ENCODE peak calls at places on chromosomes 1 and 21, in six cellular contexts. Z, X, H, O, F and Q are unnamed samples.

GRCh38 chr21:33036430-33037162 is 10.9 kb downstream of the OLIG2 start:
- DNase-seq in Z (no peak), H (peak), X (no peak), O (no peak), F (peak), Q (no peak)

GRCh38 chr21:32687946-32688345 is 39.9 kb downstream of the SYNJ1 start:
- DNase-seq in H (no peak), X (no peak), F (peak), O (no peak), Z (no peak), Q (no peak)

GRCh38 chr1:53473463-53473862 is 14.3 kb downstream of the DMRTB1 start:
- DNase-seq in O (no peak), X (no peak), H (no peak), F (no peak), Z (no peak), Q (no peak)

GRCh38 chr1:71002706-71003105 is 44.9 kb downstream of the PTGER3 start:
- DNase-seq in H (no peak), X (no peak), F (no peak), Z (no peak), O (no peak), Q (no peak)

GRCh38 chr1:25695066-25695990 is 78.7 kb downstream of the MAN1C1 start:
- DNase-seq in X (no peak), F (peak), H (no peak), Z (no peak), O (peak), Q (no peak)

GRCh38 chr21:17370750-17371325 is 142.0 kb upstream of the CXADR start:
- DNase-seq in Z (no peak), F (no peak), H (no peak), X (no peak), O (no peak), Q (no peak)

GRCh38 chr1:101002551-101002950 is 23.0 kb downstream of the DPH5 start:
- DNase-seq in F (peak), Z (no peak), H (no peak), X (no peak), O (no peak), Q (no peak)

GRCh38 chr1:10510520-10511493 is 36.1 kb downstream of the PEX14 start:
- DNase-seq in O (no peak), Z (peak), H (no peak), F (peak), X (peak), Q (no peak)

GRCh38 chr1:39214021-39214713 is 9.7 kb downstream of the MACF1 start:
- DNase-seq in Z (no peak), O (peak), H (no peak), F (peak), X (no peak), Q (no peak)
- TF ChIP-seq POLR2AphosphoS5 in Z (no peak), O (no peak), H (no peak), F (no peak), X (no peak), Q (no peak)

GRCh38 chr1:178024504-178024903 is 54.6 kb upstream of the SEC16B start:
- DNase-seq in F (no peak), H (no peak), Z (no peak), X (no peak), O (no peak), Q (no peak)

GRCh38 chr1:178021955-178022354 is 52.1 kb upstream of the SEC16B start:
- DNase-seq in O (peak), Z (no peak), X (no peak), H (no peak), F (no peak), Q (no peak)

GRCh38 chr1:178023181-178023618 is 53.3 kb upstream of the SEC16B start:
- DNase-seq in F (no peak), O (peak), X (no peak), H (no peak), Z (no peak), Q (no peak)

GRCh38 chr1:178028973-178029481 is 59.2 kb upstream of the SEC16B start:
- DNase-seq in H (no peak), F (no peak), Z (no peak), O (no peak), X (no peak), Q (no peak)

GRCh38 chr1:178025613-178026356 is 55.9 kb upstream of the SEC16B start:
- DNase-seq in Z (no peak), X (no peak), H (no peak), O (no peak), F (no peak), Q (no peak)
- H3K9ac ChIP-seq in Z (no peak), X (no peak), H (no peak), O (no peak), F (no peak), Q (no peak)

GRCh38 chr1:18928985-18929384 is 26.6 kb upstream of the ALDH4A1 start:
- DNase-seq in O (no peak), F (no peak), Z (no peak), H (no peak), X (no peak), Q (no peak)

GRCh38 chr1:18928406-18928805 is 26.1 kb upstream of the ALDH4A1 start:
- DNase-seq in X (no peak), F (no peak), Z (no peak), O (no peak), H (no peak), Q (no peak)

GRCh38 chr1:18927082-18927653 is 24.8 kb upstream of the ALDH4A1 start:
- DNase-seq in H (no peak), O (no peak), Z (no peak), X (no peak), F (no peak), Q (no peak)

GRCh38 chr1:18926315-18927081 is 24.1 kb upstream of the ALDH4A1 start:
- DNase-seq in F (peak), Z (peak), H (no peak), O (no peak), X (peak), Q (no peak)

GRCh38 chr1:18927654-18928272 is 25.4 kb upstream of the ALDH4A1 start:
- DNase-seq in X (no peak), Z (no peak), O (no peak), F (peak), H (no peak), Q (no peak)
- TF ChIP-seq POLR2AphosphoS5 in X (no peak), Z (no peak), O (no peak), F (peak), H (no peak), Q (no peak)

GRCh38 chr1:55546553-55546952 is 331.4 kb upstream of the USP24 start:
- DNase-seq in X (no peak), F (no peak), Z (no peak), H (no peak), O (no peak), Q (no peak)

GRCh38 chr1:55541296-55541695 is 326.1 kb upstream of the USP24 start:
- DNase-seq in F (no peak), Z (no peak), O (no peak), X (no peak), H (no peak), Q (no peak)

GRCh38 chr1:55539652-55540512 is 324.7 kb upstream of the USP24 start:
- DNase-seq in X (no peak), F (no peak), H (no peak), O (no peak), Z (no peak), Q (no peak)

GRCh38 chr1:55544826-55545225 is 329.7 kb upstream of the USP24 start:
- DNase-seq in F (no peak), X (no peak), O (no peak), H (no peak), Z (no peak), Q (no peak)

DNA sequence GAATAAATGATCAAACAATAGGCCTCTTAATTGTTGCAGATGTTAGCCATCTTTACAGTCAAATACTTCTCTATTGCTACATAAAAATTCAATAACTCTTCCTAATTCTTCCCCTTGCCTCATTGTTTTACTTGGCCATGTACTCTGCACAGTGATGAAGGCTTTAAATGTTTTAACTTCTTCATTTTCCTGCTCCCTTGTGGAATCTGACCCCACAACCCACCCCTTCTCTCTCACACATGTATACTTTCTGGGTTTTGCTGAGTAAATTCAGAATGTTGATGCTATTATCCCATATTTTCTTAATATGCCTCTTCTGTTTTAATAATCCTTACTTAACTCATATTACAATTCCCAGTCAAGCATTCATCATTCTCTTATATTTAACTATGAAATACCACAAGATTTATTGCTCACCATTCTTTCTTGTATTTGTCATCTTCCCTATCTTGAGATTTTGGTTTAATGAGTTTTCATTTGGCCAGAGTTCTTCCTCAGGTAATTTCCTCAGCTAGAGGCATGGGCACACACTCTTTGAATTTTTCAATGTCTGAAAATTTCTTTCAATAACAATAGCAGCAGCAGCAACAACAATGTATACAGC is 327.8 kb upstream of the USP24 start:
- DNase-seq in F (no peak), H (no peak), X (no peak), Z (no peak), O (no peak), Q (no peak)
- H3K9ac ChIP-seq in F (no peak), H (no peak), X (no peak), Z (no peak), O (no peak), Q (no peak)

GRCh38 chr1:200896571-200897187 is 2.0 kb downstream of the INAVA start:
- DNase-seq in O (peak), Z (no peak), F (no peak), X (peak), H (no peak), Q (no peak)
- TF ChIP-seq POLR2AphosphoS5 in O (no peak), Z (no peak), F (no peak), X (peak), H (no peak), Q (no peak)

GRCh38 chr1:44808938-44809917 is 905 bp downstream of the BTBD19 start:
- DNase-seq in H (no peak), F (peak), X (no peak), O (peak), Z (peak), Q (no peak)

GRCh38 chr1:44810101-44810761 is 1.9 kb downstream of the BTBD19 start:
- DNase-seq in F (peak), O (no peak), X (no peak), Z (peak), H (no peak), Q (no peak)

GRCh38 chr1:44811234-44811633 is 2.9 kb downstream of the BTBD19 start:
- DNase-seq in Z (no peak), X (no peak), H (no peak), O (no peak), F (peak), Q (no peak)

GRCh38 chr1:44811714-44812151 is 3.4 kb downstream of the BTBD19 start:
- DNase-seq in Z (no peak), F (peak), H (no peak), X (no peak), O (no peak), Q (no peak)

DNA sequence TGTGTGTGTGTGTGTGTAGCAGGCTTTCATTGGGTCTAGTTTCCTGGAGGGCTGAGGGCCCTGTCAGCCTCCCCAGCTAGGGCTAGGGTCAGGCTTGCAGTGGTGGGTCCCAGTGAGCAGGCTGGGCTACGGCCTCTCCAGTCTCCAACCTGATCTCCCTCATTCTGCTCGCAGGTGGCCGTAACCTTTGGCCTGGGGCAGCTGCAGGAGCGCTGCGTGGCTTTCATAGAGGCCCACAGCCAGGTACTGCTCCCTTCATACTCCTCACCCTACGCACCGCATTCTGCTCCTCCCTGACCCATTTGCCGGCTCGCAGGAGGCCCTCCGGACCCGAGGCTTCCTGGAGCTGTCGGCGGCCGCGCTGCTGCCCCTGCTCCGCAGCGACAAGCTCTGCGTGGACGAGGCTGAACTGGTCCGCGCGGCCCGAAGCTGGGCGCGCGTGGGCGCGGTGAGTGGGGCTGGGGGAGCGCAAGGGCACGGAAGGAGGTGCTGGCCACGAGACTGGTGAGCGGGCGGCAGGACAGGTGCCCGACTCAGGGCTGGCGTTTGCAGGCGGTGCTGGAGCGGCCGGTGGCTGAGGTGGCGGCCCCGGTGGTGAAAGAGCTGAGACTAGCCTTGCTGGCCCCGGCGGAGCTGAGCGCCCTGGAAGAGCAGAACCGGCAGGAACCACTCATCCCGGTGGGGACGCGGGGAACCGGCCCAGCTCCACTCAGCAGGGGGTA is 4.7 kb downstream of the BTBD19 start:
- DNase-seq in Z (no peak), H (peak), X (no peak), F (no peak), O (no peak), Q (no peak)
- H3K9ac ChIP-seq in Z (no peak), H (peak), X (no peak), F (no peak), O (no peak), Q (no peak)

DNA sequence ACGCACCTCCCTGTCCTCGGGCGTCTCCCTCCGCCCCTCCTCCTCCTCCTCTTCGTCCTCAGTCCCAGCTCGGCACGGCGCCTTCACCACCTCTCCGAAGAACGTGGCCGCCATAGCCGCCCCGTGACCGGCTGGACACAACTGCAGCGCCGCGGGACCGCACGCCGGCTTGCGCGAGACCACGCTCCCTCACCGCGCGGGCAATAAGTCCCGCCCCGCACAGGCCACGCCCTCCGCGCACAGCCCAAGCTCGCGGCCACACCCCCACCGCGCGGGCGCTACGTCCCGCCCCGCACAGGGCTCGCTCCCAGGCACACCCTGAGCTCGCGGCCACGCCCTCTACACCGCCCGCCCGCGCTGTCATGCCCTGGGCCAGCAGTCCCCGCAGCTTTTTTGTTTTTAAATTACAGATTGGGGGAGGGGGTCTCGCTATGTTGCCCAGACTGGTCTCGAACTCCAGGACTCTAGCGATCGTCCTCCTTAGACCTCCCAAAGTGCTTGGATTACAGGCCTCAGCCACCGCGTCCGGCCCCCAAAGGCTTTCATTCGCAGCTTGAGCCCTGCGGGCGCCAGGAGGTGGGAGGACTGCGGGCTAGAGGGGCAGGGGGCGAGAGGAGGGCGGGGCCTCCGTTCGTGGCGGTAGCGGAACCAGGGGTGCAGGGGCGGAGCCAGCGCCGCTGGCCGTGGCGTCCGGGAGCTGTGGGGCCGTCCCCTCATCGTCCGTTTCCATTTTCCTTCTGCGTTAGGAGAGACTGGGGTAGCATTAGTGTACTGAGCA is at the start of gene PSMG1:
- DNase-seq in H (peak), F (peak), O (peak), X (peak), Z (peak), Q (peak)
- TF ChIP-seq POLR2AphosphoS5 in H (peak), F (peak), O (peak), X (peak), Z (peak), Q (peak)

GRCh38 chr1:24373044-24373443 is 40.5 kb downstream of the STPG1 start:
- DNase-seq in H (no peak), Z (no peak), F (no peak), O (no peak), X (no peak), Q (no peak)
- H3K9ac ChIP-seq in H (no peak), Z (no peak), F (no peak), O (no peak), X (no peak), Q (no peak)